ENCODE peak calls at places on chromosomes 6 and 20, in five cellular contexts. T, P, L, J and N are unnamed samples.

GRCh38 chr20:59560588-59561227 is 43.6 kb upstream of the PHACTR3 start:
- DNase-seq in T (no peak), L (peak; percentile 39), J (peak; percentile 69), P (no peak), N (no peak)

GRCh38 chr6:31332637-31333602 is 24.1 kb downstream of the HLA-B start:
- DNase-seq in J (no peak), T (no peak), P (no peak), L (no peak), N (no peak)

GRCh38 chr6:87907521-87907920 is 140.1 kb upstream of the SPACA1 start:
- DNase-seq in T (peak; percentile 15), L (no peak), P (no peak), J (no peak), N (no peak)

GRCh38 chr20:62578294-62578897 is 63.9 kb upstream of the SLCO4A1 start:
- DNase-seq in P (no peak), L (no peak), J (no peak), T (no peak), N (no peak)

GRCh38 chr6:51678905-51679620 is 408.4 kb downstream of the PKHD1 start:
- DNase-seq in T (no peak), P (no peak), L (no peak), J (no peak), N (no peak)

GRCh38 chr6:126773122-126773805 is 345.2 kb upstream of the RSPO3 start:
- DNase-seq in L (no peak), T (no peak), J (no peak), P (no peak), N (no peak)

GRCh38 chr6:14786455-14786854 is 459.4 kb upstream of the JARID2 start:
- DNase-seq in L (no peak), T (no peak), P (no peak), J (no peak), N (no peak)

GRCh38 chr6:53119349-53119748 is 29.3 kb downstream of the GCM1 start:
- DNase-seq in L (no peak), J (no peak), P (no peak), T (no peak), N (no peak)

GRCh38 chr6:33981861-33982260 is 164.0 kb downstream of the GRM4 start:
- DNase-seq in J (no peak), L (no peak), P (no peak), T (no peak), N (no peak)

GRCh38 chr6:46329568-46329967 is 158.8 kb upstream of the ENPP5 start:
- DNase-seq in L (no peak), P (no peak), T (no peak), J (no peak), N (no peak)

GRCh38 chr6:125097186-125097585 is 56.4 kb upstream of the TPD52L1 start:
- DNase-seq in P (no peak), J (no peak), L (no peak), T (no peak), N (no peak)

GRCh38 chr20:18971574-18971973 is 158.0 kb downstream of the SCP2D1 start:
- DNase-seq in J (no peak), P (no peak), T (no peak), L (no peak), N (no peak)

GRCh38 chr20:38799248-38799647 is 6.2 kb upstream of the PPP1R16B start:
- DNase-seq in P (no peak), T (no peak), L (no peak), J (no peak), N (no peak)

GRCh38 chr6:17536586-17536985 is 63.5 kb upstream of the FAM8A1 start:
- DNase-seq in P (no peak), L (no peak), J (no peak), T (no peak), N (no peak)

GRCh38 chr6:101429291-101429690 is 35.8 kb downstream of the GRIK2 start:
- DNase-seq in L (no peak), P (no peak), J (no peak), T (no peak), N (no peak)

GRCh38 chr20:13718161-13718560 is 66.6 kb downstream of the ESF1 start:
- DNase-seq in J (no peak), P (no peak), T (no peak), L (no peak), N (no peak)

GRCh38 chr6:140546640-140547039 is 1172.2 kb upstream of the CITED2 start:
- DNase-seq in T (no peak), J (no peak), P (no peak), L (no peak), N (no peak)

GRCh38 chr6:42239736-42240375 is 22.2 kb upstream of the MRPS10 start:
- DNase-seq in T (no peak), J (no peak), P (no peak), L (no peak), N (no peak)

GRCh38 chr20:41951615-41952014 is 333.4 kb upstream of the CHD6 start:
- DNase-seq in P (no peak), L (no peak), T (no peak), J (no peak), N (no peak)

GRCh38 chr6:130282234-130282995 is 59.7 kb upstream of the SAMD3 start:
- DNase-seq in T (peak; percentile 43), P (no peak), L (peak; percentile 30), J (peak; percentile 19), N (no peak)